ENCODE peak calls at places on chromosomes 4 and X, in six cellular contexts. Z is CD4-positive, alpha-beta T cell; H is left ventricle myocardium inferior; N is heart left ventricle; B is kidney; Y is fibroblast of lung. M is an unnamed sample.

GRCh38 chr4:73648478-73648877 is 28.2 kb upstream of the RASSF6 start:
- DNase-seq in H (no peak), Z (no peak), Y (no peak), N (no peak), B (no peak), M (no peak)

GRCh38 chrX:123965712-123966111 is 4.2 kb downstream of the STAG2 start:
- DNase-seq in Z (no peak), B (no peak), N (no peak), H (no peak), Y (no peak), M (no peak)

GRCh38 chrX:102934624-102935023 is 2.4 kb upstream of the RAB40AL start:
- DNase-seq in Y (peak), N (no peak), Z (peak), B (no peak), H (no peak), M (no peak)

GRCh38 chrX:118392726-118393125 is 46.8 kb downstream of the WDR44 start:
- DNase-seq in H (no peak), N (no peak), Y (peak), B (no peak), Z (no peak), M (no peak)

GRCh38 chr4:153345011-153345981 is 808 bp downstream of the MND1 start:
- DNase-seq in H (no peak), Z (peak), N (no peak), Y (peak), B (no peak), M (peak)

GRCh38 chr4:98786866-98787265 is 128.5 kb upstream of the TSPAN5 start:
- DNase-seq in N (no peak), B (no peak), Y (peak), Z (no peak), H (no peak), M (no peak)

GRCh38 chr4:1113311-1114009 is at the start of gene RNF212:
- DNase-seq in H (no peak), B (peak), Z (peak), Y (no peak), N (no peak), M (no peak)

GRCh38 chr4:148874331-148874730 is 432.1 kb upstream of the NR3C2 start:
- DNase-seq in N (no peak), H (no peak), B (no peak), Y (no peak), Z (no peak), M (no peak)

GRCh38 chrX:109959356-109959871 is 43.5 kb upstream of the TMEM164 start:
- DNase-seq in Z (no peak), H (no peak), Y (no peak), B (no peak), N (no peak), M (no peak)

GRCh38 chrX:24216827-24217226 is 67.3 kb downstream of the ZFX start:
- DNase-seq in B (no peak), N (no peak), Z (no peak), H (no peak), Y (no peak), M (no peak)

GRCh38 chrX:23854945-23855344 is 52.8 kb downstream of the APOO start:
- DNase-seq in Y (peak), H (no peak), B (no peak), Z (no peak), N (no peak), M (no peak)

GRCh38 chrX:24955372-24955771 is 60.4 kb downstream of the ARX start:
- DNase-seq in N (no peak), B (no peak), Y (no peak), Z (no peak), H (no peak), M (no peak)

GRCh38 chr4:1231637-1232360 is 17.1 kb downstream of the CTBP1 start:
- DNase-seq in Y (no peak), H (no peak), N (no peak), B (peak), Z (no peak), M (no peak)

GRCh38 chr4:103892616-103893015 is 172.8 kb upstream of the TACR3 start:
- DNase-seq in B (no peak), N (no peak), Y (no peak), H (no peak), Z (no peak), M (no peak)

GRCh38 chrX:115679460-115679859 is 118.5 kb downstream of the PLS3 start:
- DNase-seq in Y (peak), N (no peak), Z (no peak), B (no peak), H (no peak), M (no peak)

GRCh38 chrX:27728291-27728690 is 79.5 kb upstream of the MAGEB10 start:
- DNase-seq in B (no peak), Y (peak), Z (no peak), N (no peak), H (no peak), M (no peak)

GRCh38 chr4:120819816-120820437 is 102.6 kb downstream of the PRDM5 start:
- DNase-seq in Y (no peak), Z (no peak), N (no peak), B (no peak), H (no peak), M (no peak)

GRCh38 chr4:84497835-84498202 is 1.3 kb downstream of the NKX6-1 start:
- DNase-seq in Y (no peak), B (peak), Z (no peak), N (no peak), H (no peak), M (no peak)

GRCh38 chr4:123632646-123633045 is 236.1 kb downstream of the SPRY1 start:
- DNase-seq in B (no peak), Y (no peak), Z (no peak), N (no peak), H (no peak), M (no peak)

GRCh38 chr4:155960522-155960921 is 6.9 kb upstream of the CTSO start:
- DNase-seq in B (no peak), Y (peak), N (no peak), Z (no peak), H (no peak), M (no peak)

GRCh38 chr4:84050014-84050413 is 449.1 kb downstream of the NKX6-1 start:
- DNase-seq in N (no peak), B (no peak), Y (no peak), Z (no peak), H (no peak), M (no peak)

GRCh38 chr4:107131295-107131694 is 95.2 kb upstream of the DKK2 start:
- DNase-seq in Z (no peak), N (no peak), H (no peak), Y (peak), B (no peak), M (no peak)

GRCh38 chr4:13430834-13431568 is 53.1 kb downstream of the RAB28 start:
- DNase-seq in N (no peak), B (no peak), H (no peak), Y (no peak), Z (no peak), M (no peak)

GRCh38 chrX:38881727-38882126 is 80.5 kb downstream of the MID1IP1 start:
- DNase-seq in Y (no peak), H (no peak), B (no peak), Z (no peak), N (no peak), M (no peak)

GRCh38 chrX:71619193-71619592 is 882 bp upstream of the CXCR3 start:
- DNase-seq in B (no peak), H (no peak), Y (no peak), N (no peak), Z (no peak), M (no peak)

GRCh38 chrX:116395752-116396151 is 40.7 kb upstream of the SLC6A14 start:
- DNase-seq in Z (no peak), H (no peak), B (no peak), N (no peak), Y (no peak), M (no peak)

GRCh38 chr4:3352918-3353594 is 60.2 kb downstream of the RGS12 start:
- DNase-seq in N (no peak), B (no peak), Z (no peak), Y (no peak), H (no peak), M (no peak)

GRCh38 chr4:33467291-33467690 is 2747.1 kb downstream of the PCDH7 start:
- DNase-seq in B (peak), Y (no peak), Z (no peak), N (no peak), H (no peak), M (no peak)

GRCh38 chr4:169410839-169411770 is 140.3 kb upstream of the SH3RF1 start:
- DNase-seq in H (no peak), Y (peak), B (no peak), N (peak), Z (peak), M (no peak)

GRCh38 chr4:8919651-8920288 is 48.1 kb upstream of the HMX1 start:
- DNase-seq in Y (no peak), H (no peak), B (peak), Z (no peak), N (no peak), M (no peak)

GRCh38 chr4:139297001-139297410 is 4.3 kb upstream of the NAA15 start:
- DNase-seq in Z (no peak), N (no peak), H (no peak), B (no peak), Y (peak), M (no peak)

GRCh38 chrX:31258163-31258562 is 186.3 kb upstream of the FTHL17 start:
- DNase-seq in N (no peak), B (no peak), Z (no peak), H (no peak), Y (no peak), M (no peak)

GRCh38 chrX:135295238-135295943 is 13.9 kb upstream of the ETDC start:
- DNase-seq in Y (peak), Z (peak), H (peak), B (no peak), N (peak), M (no peak)

GRCh38 chr4:17762705-17763104 is 18.7 kb downstream of the FAM184B start:
- DNase-seq in N (no peak), B (no peak), H (no peak), Z (no peak), Y (peak), M (no peak)

GRCh38 chrX:68428431-68428830 is 4.9 kb downstream of the OPHN1 start:
- DNase-seq in N (no peak), B (no peak), Z (no peak), Y (peak), H (no peak), M (no peak)

GRCh38 chr4:92387459-92388069 is 83.8 kb downstream of the GRID2 start:
- DNase-seq in B (no peak), N (no peak), Z (no peak), H (no peak), Y (peak), M (no peak)

GRCh38 chr4:130825283-130825682 is 1729.3 kb downstream of the C4orf33 start:
- DNase-seq in Y (peak), H (no peak), N (no peak), B (no peak), Z (no peak), M (no peak)

GRCh38 chr4:68176500-68176899 is 46.8 kb upstream of the TMPRSS11F start:
- DNase-seq in Y (no peak), Z (no peak), N (no peak), B (no peak), H (no peak), M (no peak)

GRCh38 chrX:154398668-154399526 is 720 bp downstream of the RPL10 start:
- DNase-seq in B (peak), H (peak), Z (peak), N (peak), Y (peak), M (no peak)

DNA sequence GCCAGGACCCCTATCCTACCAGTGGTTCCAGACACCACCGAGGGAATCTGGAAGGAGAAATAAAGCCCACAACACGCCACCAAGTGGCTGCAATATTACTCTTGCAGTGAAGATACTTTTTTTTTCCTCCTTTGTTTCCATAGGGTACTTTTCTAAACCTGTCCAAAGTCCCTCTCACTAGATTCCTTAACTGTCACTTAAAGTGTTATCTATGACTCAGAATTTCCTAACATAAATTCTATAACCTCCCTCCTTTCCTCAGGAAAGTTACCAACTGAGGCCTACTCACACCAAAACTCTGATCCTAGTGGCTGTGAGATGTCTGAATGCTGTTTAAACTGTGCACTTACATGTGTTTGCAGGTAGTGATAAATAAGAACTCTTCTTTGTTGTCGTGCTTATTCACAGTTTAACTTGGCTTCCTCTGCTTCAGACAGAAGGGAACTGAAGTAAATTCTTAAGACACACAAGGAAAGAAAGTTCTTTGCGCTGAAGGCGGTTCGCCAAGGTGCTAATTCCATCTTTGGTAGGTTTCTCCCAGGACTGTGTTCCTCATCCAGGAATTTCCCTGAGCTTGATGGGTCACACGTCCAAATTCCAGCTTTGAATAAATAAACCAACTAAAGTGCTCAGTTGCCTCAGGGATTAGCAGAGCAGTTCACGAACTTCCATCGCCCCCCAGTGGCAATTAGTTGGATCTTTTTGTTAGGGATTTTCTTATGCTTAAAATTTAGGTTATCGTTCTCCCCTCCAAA is 10.7 kb upstream of the HCCS start:
- DNase-seq in H (no peak), B (no peak), Y (peak), N (no peak), Z (no peak), M (no peak)
- TF ChIP-seq CTCF in H (peak), B (peak), Y (peak), N (peak), Z (no peak), M (peak)

DNA sequence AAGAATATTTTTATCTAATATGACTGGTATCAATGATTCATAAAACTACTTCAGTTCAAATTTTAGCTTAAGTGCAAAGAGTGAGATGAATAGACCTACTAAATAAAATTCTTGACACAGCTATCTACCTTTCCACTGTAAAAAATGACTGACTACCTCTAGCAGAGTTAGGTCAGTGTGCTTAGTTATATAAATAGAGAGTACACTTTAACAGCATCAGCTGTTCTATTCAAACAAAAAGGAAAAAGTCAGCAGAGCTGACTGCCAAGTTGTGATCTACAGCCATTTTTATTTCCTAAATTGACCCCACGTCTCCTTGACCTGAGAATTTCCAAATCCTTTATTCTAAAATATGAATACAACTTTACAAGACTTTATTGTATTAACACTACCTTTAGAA is 262.4 kb downstream of the CAMK2D start:
- DNase-seq in H (no peak), Z (no peak), B (no peak), Y (no peak), N (no peak), M (no peak)
- H3K27ac ChIP-seq in H (peak), Z (no peak), B (no peak), Y (no peak), N (peak), M (no peak)

DNA sequence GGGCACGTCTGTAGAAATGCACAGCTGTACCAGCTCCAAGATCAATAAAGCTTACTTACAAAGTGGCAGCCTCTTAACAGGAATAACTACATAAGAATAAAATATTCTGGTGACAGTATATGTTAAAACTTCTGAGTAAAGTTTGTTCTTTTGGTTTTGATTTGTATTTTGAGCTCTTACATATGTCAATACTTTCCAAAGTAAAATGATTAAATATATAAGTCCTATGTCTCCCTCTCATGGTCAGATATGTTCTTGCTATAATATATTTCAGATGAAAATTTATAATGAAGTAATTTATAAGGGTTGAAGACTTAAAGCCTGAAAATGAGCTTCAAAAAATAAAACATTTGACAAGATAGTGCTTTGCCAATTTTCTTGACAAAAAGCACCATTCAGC is 254.4 kb downstream of the NPFFR2 start:
- DNase-seq in Y (peak), Z (no peak), B (no peak), N (no peak), H (no peak), M (no peak)
- TF ChIP-seq CTCF in Y (no peak), Z (no peak), B (no peak), N (no peak), H (no peak), M (peak)

GRCh38 chr4:140754918-140755810 is 1.0 kb downstream of the TBC1D9 start:
- DNase-seq in Y (no peak), H (no peak), B (no peak), Z (no peak), N (no peak), M (no peak)
- H3K27ac ChIP-seq in Y (peak), H (peak), B (peak), Z (no peak), N (peak), M (peak)